ENCODE peak calls at places on chromosome 2, in eight cellular contexts. U is hepatocyte, G is neuronal stem cell, J is H1, T is DND-41, V is HCT116, H is GM23338, Y is GM23248. E is an unnamed sample.

GRCh38 chr2:181317511-181317910 is 139.7 kb upstream of the ITGA4 start:
- DNase-seq in J (no peak), T (no peak), V (no peak), Y (peak), G (no peak), U (no peak), H (no peak), E (no peak)

GRCh38 chr2:31384351-31384750 is 30.2 kb downstream of the XDH start:
- DNase-seq in G (no peak), U (peak), Y (peak), T (no peak), J (no peak), H (no peak), V (peak), E (no peak)

GRCh38 chr2:133561045-133561852 is 7.0 kb downstream of the NCKAP5 start:
- DNase-seq in H (peak), G (peak), V (peak), Y (peak), T (no peak), U (peak), J (no peak), E (peak)

GRCh38 chr2:125710561-125710960 is 945.4 kb upstream of the GYPC start:
- DNase-seq in Y (no peak), T (no peak), H (no peak), G (no peak), J (no peak), V (no peak), U (peak), E (no peak)

GRCh38 chr2:217804338-217804737 is 198.5 kb downstream of the TNS1 start:
- DNase-seq in H (peak), T (no peak), J (no peak), V (no peak), U (no peak), G (no peak), Y (no peak), E (no peak)

GRCh38 chr2:142694282-142694681 is 183.2 kb upstream of the KYNU start:
- DNase-seq in Y (no peak), V (no peak), J (no peak), T (no peak), H (no peak), U (no peak), G (no peak), E (no peak)

GRCh38 chr2:235658371-235659174 is 164.7 kb downstream of the AGAP1 start:
- DNase-seq in V (no peak), J (no peak), T (no peak), U (no peak), Y (no peak), G (no peak), H (peak), E (no peak)

GRCh38 chr2:157785200-157785599 is 90.9 kb downstream of the ACVR1 start:
- DNase-seq in J (no peak), U (no peak), V (no peak), T (no peak), H (no peak), Y (peak), G (no peak), E (no peak)

GRCh38 chr2:98772531-98772930 is 41.6 kb upstream of the MGAT4A start:
- DNase-seq in J (no peak), T (no peak), V (no peak), G (no peak), Y (no peak), H (no peak), U (no peak), E (no peak)

GRCh38 chr2:105397025-105397722 is 1.7 kb downstream of the FHL2 start:
- DNase-seq in J (no peak), T (no peak), V (peak), Y (peak), U (no peak), G (no peak), H (no peak), E (no peak)

GRCh38 chr2:120994301-120994700 is 258.6 kb downstream of the GLI2 start:
- DNase-seq in V (no peak), T (no peak), H (no peak), Y (no peak), U (no peak), J (no peak), G (no peak), E (no peak)

GRCh38 chr2:225894240-225894980 is 494.9 kb downstream of the NYAP2 start:
- DNase-seq in J (no peak), H (no peak), T (no peak), V (peak), Y (peak), G (no peak), U (peak), E (no peak)

GRCh38 chr2:69770193-69770702 is 28.3 kb downstream of the ANXA4 start:
- DNase-seq in V (peak), U (peak), J (no peak), H (no peak), G (no peak), Y (peak), T (no peak), E (no peak)

GRCh38 chr2:44949329-44950151 is 8.0 kb downstream of the SIX3 start:
- DNase-seq in G (peak), J (no peak), H (peak), U (no peak), V (no peak), T (no peak), Y (peak), E (no peak)

GRCh38 chr2:168773719-168774521 is 28.5 kb upstream of the NOSTRIN start:
- DNase-seq in J (no peak), U (peak), Y (peak), G (no peak), T (peak), V (peak), H (peak), E (peak)

GRCh38 chr2:211390506-211390905 is 834.1 kb downstream of the CPS1 start:
- DNase-seq in G (peak), H (no peak), V (no peak), U (no peak), J (no peak), T (no peak), Y (no peak), E (no peak)

GRCh38 chr2:9656270-9656766 is 25.5 kb upstream of the YWHAQ start:
- DNase-seq in Y (peak), T (no peak), G (no peak), V (no peak), J (no peak), U (no peak), H (no peak), E (no peak)

GRCh38 chr2:186405847-186406246 is 80.2 kb upstream of the ZC3H15 start:
- DNase-seq in G (no peak), V (no peak), U (no peak), J (no peak), Y (no peak), H (no peak), T (no peak), E (no peak)
- H3K4me3 ChIP-seq in G (no peak), V (no peak), U (no peak), J (no peak), Y (no peak), H (no peak), T (no peak), E (no peak)

DNA sequence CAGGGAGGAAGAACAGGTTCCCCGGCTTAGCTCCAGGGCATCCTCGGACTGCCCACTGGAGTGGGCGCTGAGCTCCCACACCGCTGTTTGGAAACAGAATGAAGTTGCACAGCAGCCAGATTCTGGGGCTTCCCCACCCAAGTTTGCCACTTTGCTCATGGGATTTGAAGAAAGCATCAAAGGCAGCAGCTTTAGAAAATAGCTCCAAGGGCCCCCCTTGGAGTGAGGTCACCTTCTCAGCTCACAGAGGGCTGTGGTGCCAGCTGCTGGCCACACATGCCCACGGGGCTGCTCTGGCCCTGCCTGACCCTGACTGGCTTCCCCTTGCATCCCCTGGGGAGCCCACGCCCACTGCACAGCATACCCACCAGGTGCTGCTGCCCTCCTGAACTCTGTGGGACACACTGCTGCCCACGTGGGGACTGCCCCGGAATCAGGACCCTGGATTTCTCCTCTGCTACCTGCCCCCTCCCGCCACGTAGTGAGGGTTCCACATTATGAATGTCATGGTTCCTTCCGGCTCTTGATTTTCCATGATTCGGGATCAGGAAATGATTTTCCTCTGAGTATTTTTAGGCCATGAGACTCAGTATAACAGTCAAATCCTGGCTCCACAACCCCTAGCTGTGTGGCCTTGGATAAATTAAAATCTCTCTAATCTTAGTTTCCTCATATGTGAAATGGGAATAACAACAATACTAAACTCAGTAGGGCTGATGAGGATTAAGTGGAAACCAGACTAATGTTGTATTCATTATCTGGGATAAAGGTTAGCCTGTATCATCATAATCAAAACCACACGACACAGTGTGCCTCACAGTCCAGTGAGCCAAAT is 70.2 kb downstream of the TGOLN2 start:
- DNase-seq in J (no peak), G (no peak), H (no peak), T (no peak), V (no peak), U (no peak), Y (peak), E (no peak)
- H3K27ac ChIP-seq in J (peak), G (peak), H (peak), T (no peak), V (no peak), U (peak), Y (no peak), E (no peak)

GRCh38 chr2:196274387-196274809 is 103.0 kb upstream of the STK17B start:
- DNase-seq in H (no peak), V (no peak), U (peak), Y (peak), J (no peak), T (peak), G (no peak), E (peak)
- H3K4me2 ChIP-seq in H (no peak), V (no peak), U (peak), Y (peak), J (no peak), T (peak), G (no peak), E (peak)

DNA sequence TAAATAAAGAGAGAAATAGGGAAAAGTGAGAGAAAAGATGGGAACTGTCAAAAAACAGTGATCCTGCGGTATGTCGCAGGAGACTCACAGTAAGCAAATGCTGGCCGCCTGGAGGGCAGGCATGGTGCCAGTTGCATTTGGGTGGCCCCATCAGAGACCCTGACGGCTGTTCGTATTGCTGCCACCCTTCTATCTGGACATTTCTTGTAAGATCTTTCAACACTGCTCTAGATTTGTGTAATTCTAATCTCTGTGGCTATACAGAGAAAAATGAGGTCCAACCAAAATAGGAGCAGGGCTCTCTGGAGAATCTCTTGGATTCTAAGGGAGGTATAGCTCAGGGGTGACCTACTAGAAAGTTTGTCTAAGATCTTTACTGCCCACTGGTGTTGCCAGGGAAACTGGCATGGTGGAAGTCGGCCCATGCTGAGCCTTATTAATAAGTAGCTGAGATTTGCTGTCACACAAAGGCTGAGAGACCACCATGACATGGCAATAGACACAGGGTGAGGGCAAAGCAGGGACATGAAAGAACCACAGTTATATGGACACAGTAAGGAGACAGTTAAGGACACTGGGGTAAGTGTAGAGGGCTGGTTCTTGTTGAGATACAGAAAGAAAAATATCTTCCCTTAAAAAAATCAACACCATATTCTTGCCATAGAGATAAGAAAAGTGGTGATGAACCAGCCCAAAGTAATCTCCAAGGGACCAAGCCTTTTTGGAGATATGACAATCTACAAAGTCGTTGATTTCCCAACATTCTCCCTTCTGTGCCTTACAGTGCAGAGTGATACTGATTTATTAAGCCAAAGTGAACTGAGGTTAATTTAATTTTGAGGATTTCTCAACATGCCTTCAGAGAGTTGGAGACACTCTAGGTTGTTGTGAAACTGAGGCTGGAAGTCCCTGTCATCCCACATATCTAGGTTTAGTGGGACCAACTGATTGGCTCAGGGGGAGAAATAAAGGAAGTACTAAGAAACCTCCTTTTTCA is 26.3 kb upstream of the FZD7 start:
- DNase-seq in U (no peak), H (no peak), T (no peak), Y (peak), G (no peak), V (no peak), J (no peak), E (no peak)
- H3K4me3 ChIP-seq in U (no peak), H (no peak), T (no peak), Y (no peak), G (no peak), V (no peak), J (no peak), E (no peak)

GRCh38 chr2:159125858-159126257 is 157.4 kb downstream of the TANC1 start:
- DNase-seq in U (no peak), J (no peak), H (no peak), Y (no peak), G (no peak), V (no peak), T (no peak), E (no peak)

GRCh38 chr2:159126653-159127052 is 158.2 kb downstream of the TANC1 start:
- DNase-seq in J (no peak), T (no peak), G (no peak), V (no peak), Y (peak), H (no peak), U (no peak), E (no peak)

GRCh38 chr2:159124441-159124911 is 156.0 kb downstream of the TANC1 start:
- DNase-seq in T (peak), J (no peak), H (peak), Y (peak), G (no peak), V (peak), U (peak), E (peak)

GRCh38 chr2:159124931-159125467 is 156.6 kb downstream of the TANC1 start:
- DNase-seq in J (no peak), Y (peak), G (no peak), H (no peak), U (peak), V (no peak), T (no peak), E (no peak)

DNA sequence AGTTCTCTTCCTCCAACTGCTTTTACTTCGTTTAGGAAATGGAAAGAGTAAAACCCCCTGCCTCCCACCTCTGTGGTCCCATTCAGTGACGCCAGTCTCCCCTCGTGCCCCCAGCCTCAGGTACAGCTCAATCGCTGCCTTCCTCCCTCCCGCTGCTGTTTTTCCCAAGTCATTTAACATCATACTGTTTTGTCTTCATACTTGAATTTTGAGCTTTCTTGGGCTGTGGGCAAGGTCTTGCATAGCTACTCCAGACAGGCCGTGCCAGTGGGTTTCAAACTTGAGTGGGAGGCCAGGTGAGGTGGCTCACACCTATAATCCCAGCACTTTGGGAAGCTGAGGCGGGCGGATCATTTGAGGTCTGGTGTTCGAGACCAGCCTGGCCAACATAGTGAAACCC is 155.3 kb downstream of the TANC1 start:
- DNase-seq in T (no peak), J (no peak), G (no peak), Y (no peak), H (no peak), U (no peak), V (no peak), E (no peak)
- H3K27ac ChIP-seq in T (peak), J (no peak), G (no peak), Y (peak), H (peak), U (peak), V (peak), E (no peak)

GRCh38 chr2:241142063-241142462 is 7.2 kb downstream of the PASK start:
- DNase-seq in J (no peak), Y (no peak), H (no peak), U (no peak), T (no peak), V (no peak), G (no peak), E (no peak)

GRCh38 chr2:241138471-241138870 is 10.8 kb downstream of the PASK start:
- DNase-seq in T (no peak), U (no peak), Y (no peak), H (no peak), J (no peak), G (no peak), V (no peak), E (no peak)

GRCh38 chr2:241139531-241140444 is 9.5 kb downstream of the PASK start:
- DNase-seq in G (no peak), V (no peak), U (no peak), J (no peak), H (no peak), Y (no peak), T (no peak), E (no peak)

GRCh38 chr2:241141214-241141770 is 8.0 kb downstream of the PASK start:
- DNase-seq in Y (no peak), J (no peak), G (no peak), H (no peak), U (no peak), T (no peak), V (no peak), E (no peak)

GRCh38 chr2:241140445-241140840 is 8.8 kb downstream of the PASK start:
- DNase-seq in H (no peak), V (no peak), U (no peak), T (no peak), G (no peak), J (no peak), Y (no peak), E (no peak)
- H3K4me2 ChIP-seq in H (no peak), V (no peak), U (no peak), T (no peak), G (no peak), J (no peak), Y (no peak), E (no peak)

GRCh38 chr2:36904636-36905035 is 61.7 kb downstream of the STRN start:
- DNase-seq in T (no peak), V (no peak), G (no peak), H (no peak), Y (no peak), U (no peak), J (no peak), E (no peak)

GRCh38 chr2:36902385-36903120 is 63.8 kb downstream of the STRN start:
- DNase-seq in J (no peak), Y (no peak), U (no peak), T (no peak), H (no peak), V (no peak), G (no peak), E (no peak)

GRCh38 chr2:36911012-36911411 is 55.3 kb downstream of the STRN start:
- DNase-seq in G (no peak), H (no peak), U (no peak), V (no peak), J (no peak), Y (no peak), T (no peak), E (no peak)

DNA sequence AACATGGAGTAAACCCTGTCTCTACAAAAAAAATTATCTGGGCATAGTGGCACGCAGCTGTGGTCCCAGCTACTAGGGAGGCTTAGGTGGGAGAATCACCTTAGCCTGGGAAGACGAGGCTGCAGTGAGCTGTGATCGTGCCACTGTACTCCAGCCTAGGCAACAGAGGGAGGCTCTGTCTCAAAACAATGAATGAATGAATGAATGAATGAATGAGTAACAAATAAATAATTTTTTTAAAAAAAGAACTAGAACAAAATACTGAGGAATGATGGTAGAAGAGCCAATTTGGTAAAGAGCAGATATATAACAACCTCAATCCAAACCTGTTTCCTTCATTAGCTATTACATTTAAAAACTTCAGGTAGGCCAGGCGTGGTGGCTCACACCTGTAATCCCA is 60.1 kb downstream of the STRN start:
- DNase-seq in V (no peak), J (no peak), G (no peak), T (no peak), Y (no peak), U (no peak), H (no peak), E (no peak)
- H3K4me3 ChIP-seq in V (no peak), J (no peak), G (no peak), T (no peak), Y (no peak), U (no peak), H (no peak), E (no peak)

E was measured in OCI-LY7.